ENCODE peak calls at places on chromosomes 2 and 18, in five cellular contexts. C is endothelial cell of umbilical vein, K is tibial artery, X is A549, J is nephron progenitor cell. Q is an unnamed sample.

GRCh38 chr2:120470041-120470716 is 124.2 kb downstream of the INHBB start:
- DNase-seq in X (peak), K (peak), J (no peak), C (peak), Q (no peak)

GRCh38 chr18:67310826-67311225 is 205.7 kb downstream of the DSEL start:
- DNase-seq in C (peak), X (peak), J (no peak), K (no peak), Q (no peak)

GRCh38 chr2:63614983-63615945 is 26.5 kb downstream of the MDH1 start:
- DNase-seq in J (no peak), C (peak), K (no peak), X (peak), Q (no peak)

GRCh38 chr18:66316708-66317107 is 287.2 kb downstream of the CDH19 start:
- DNase-seq in C (no peak), X (no peak), J (no peak), K (no peak), Q (no peak)

GRCh38 chr2:201223089-201224073 is 37.0 kb upstream of the CASP8 start:
- DNase-seq in C (no peak), X (no peak), J (no peak), K (no peak), Q (peak)

GRCh38 chr2:102344397-102344796 is 11.2 kb upstream of the IL18R1 start:
- DNase-seq in X (no peak), C (no peak), K (no peak), J (no peak), Q (no peak)

GRCh38 chr18:69854455-69854854 is 93.2 kb downstream of the CD226 start:
- DNase-seq in K (no peak), X (no peak), C (no peak), J (no peak), Q (no peak)

GRCh38 chr2:74768401-74768914 is 65.5 kb upstream of the HK2 start:
- DNase-seq in J (no peak), X (no peak), C (no peak), K (no peak), Q (no peak)

GRCh38 chr2:71670430-71670795 is 217.1 kb downstream of the DYSF start:
- DNase-seq in J (no peak), X (no peak), C (no peak), K (no peak), Q (peak)

GRCh38 chr18:50507120-50507590 is 52.7 kb upstream of the MAPK4 start:
- DNase-seq in C (no peak), X (peak), K (no peak), J (peak), Q (peak)

DNA sequence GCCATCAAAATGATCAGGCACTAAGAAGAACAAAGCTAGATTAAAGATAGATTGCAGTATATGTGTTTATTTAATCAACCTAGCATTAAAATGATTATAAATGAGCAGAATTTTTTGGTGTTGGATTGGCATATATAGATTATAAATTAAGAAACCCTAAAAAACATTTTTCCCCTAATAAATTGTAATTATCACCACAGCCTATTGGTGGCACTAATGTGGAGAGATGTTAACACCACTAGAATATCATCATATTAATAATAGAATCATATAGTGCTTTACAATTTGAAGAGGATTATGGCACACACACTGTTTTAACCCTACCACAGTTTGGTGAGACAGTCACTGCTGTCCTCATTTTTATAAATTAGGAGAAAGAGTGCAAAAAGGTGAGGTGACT is 112.4 kb upstream of the RND3 start:
- DNase-seq in J (no peak), X (no peak), C (peak), K (no peak), Q (no peak)
- TF ChIP-seq CTCF in J (no peak), X (no peak), C (no peak), K (no peak), Q (no peak)

GRCh38 chr2:126909781-126910180 is 11.1 kb downstream of the TEX51 start:
- DNase-seq in X (no peak), C (no peak), K (peak), J (no peak), Q (no peak)

GRCh38 chr2:126910637-126911036 is 11.9 kb downstream of the TEX51 start:
- DNase-seq in J (no peak), X (no peak), C (no peak), K (no peak), Q (no peak)

GRCh38 chr2:126907671-126908070 is 9.0 kb downstream of the TEX51 start:
- DNase-seq in J (no peak), X (no peak), C (no peak), K (peak), Q (no peak)

GRCh38 chr2:126908721-126909177 is 10.1 kb downstream of the TEX51 start:
- DNase-seq in X (no peak), C (no peak), K (peak), J (no peak), Q (no peak)

GRCh38 chr2:126909366-126909765 is 10.7 kb downstream of the TEX51 start:
- DNase-seq in K (peak), J (no peak), X (no peak), C (no peak), Q (no peak)
- TF ChIP-seq CTCF in K (no peak), J (no peak), X (no peak), C (no peak), Q (no peak)

GRCh38 chr2:173021939-173022371 is 53.7 kb upstream of the MAP3K20 start:
- DNase-seq in K (no peak), X (peak), C (peak), J (no peak), Q (no peak)
- TF ChIP-seq CTCF in K (no peak), X (peak), C (peak), J (no peak), Q (no peak)

GRCh38 chr2:22991844-22992243 is 393.1 kb upstream of the KLHL29 start:
- DNase-seq in C (no peak), J (no peak), K (no peak), X (no peak), Q (no peak)
- TF ChIP-seq CTCF in C (no peak), J (no peak), K (no peak), X (no peak), Q (no peak)

DNA sequence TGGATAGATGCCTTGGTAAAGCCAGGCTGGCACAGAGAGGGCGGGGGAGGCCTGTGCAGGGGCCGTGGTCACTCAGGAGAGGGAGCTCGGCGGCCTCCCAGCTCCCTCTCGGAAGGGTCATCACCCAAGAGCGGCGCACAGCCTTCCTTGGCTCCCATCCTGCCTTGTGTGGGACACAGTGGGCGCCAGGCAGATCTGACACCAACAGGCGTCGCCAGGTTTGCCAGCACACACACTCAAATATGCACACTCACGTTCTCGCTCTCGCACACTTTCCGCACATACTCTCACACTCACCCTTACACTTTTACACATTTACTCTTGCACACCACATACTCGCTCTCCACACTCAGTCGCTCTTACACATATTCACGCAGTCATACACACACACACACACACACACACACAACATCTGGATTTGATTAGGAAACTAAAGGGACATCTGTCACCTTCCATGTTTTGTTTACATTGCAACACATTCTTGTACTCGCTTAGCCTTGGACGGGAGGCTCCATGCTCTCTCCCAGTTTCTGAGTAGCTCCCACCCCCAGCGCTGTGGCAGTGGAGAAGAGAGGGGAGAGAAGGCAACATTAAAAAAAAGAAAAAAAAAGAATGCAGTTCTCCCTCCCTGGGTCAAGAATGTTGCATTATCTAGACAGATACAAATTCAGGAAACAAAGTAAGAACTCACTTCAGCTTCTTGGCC is 10.5 kb downstream of the CHMP1B start:
- DNase-seq in X (no peak), C (no peak), J (no peak), K (no peak), Q (no peak)
- TF ChIP-seq CTCF in X (no peak), C (no peak), J (no peak), K (no peak), Q (no peak)

DNA sequence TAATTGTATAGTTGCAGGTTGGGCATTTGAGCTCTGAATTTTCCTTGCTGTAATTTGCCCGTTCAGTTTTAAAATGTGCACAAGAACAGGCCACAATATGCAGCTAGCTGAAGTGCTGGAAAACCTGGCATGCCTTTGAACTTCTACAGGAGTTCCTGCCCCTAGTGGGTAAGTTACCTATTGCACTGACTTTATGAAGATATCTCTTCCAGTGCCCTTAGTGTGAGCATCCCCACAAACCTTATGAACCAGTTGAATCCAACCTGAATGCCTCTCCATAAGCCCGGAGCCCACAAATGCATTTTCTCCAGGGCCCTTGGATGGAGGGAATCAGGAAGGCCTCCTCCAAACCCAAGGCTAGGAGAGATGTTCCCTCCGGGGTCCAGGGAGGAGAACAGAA is 106.8 kb downstream of the XRCC5 start:
- DNase-seq in C (no peak), X (peak), K (no peak), J (no peak), Q (no peak)
- TF ChIP-seq CTCF in C (peak), X (peak), K (no peak), J (no peak), Q (no peak)

Q was measured in GM13976.